ENCODE peak calls at places on chromosomes 12 and 14, in four cellular contexts. M is spleen, X is nephron progenitor cell, Q is Calu3. A is an unnamed sample.

GRCh38 chr12:45121224-45121623 is 70.3 kb upstream of the DBX2 start:
- DNase-seq in M (no peak), X (no peak), Q (no peak), A (no peak)

GRCh38 chr14:87628129-87628528 is 364.9 kb downstream of the GALC start:
- DNase-seq in X (peak), M (no peak), Q (no peak), A (peak)

GRCh38 chr12:124827588-124828184 is 36.0 kb downstream of the SCARB1 start:
- DNase-seq in M (no peak), Q (no peak), X (no peak), A (no peak)

GRCh38 chr14:77098470-77099353 is 654 bp downstream of the CIPC start:
- DNase-seq in X (no peak), Q (peak), M (no peak), A (no peak)

GRCh38 chr14:92471919-92472318 is 41.7 kb upstream of the RIN3 start:
- DNase-seq in M (no peak), Q (peak), X (no peak), A (no peak)

GRCh38 chr12:20599757-20600156 is 95.4 kb upstream of the SLCO1C1 start:
- DNase-seq in M (no peak), Q (no peak), X (no peak), A (no peak)

GRCh38 chr12:93773122-93773871 is 96.1 kb downstream of the CRADD start:
- DNase-seq in M (no peak), X (no peak), Q (no peak), A (no peak)

GRCh38 chr14:106808458-106808857 is 1282.1 kb downstream of the TMEM121 start:
- DNase-seq in M (no peak), Q (no peak), X (no peak), A (no peak)

GRCh38 chr14:41609704-41610183 is 3.1 kb downstream of the LRFN5 start:
- DNase-seq in Q (no peak), M (peak), X (peak), A (peak)

GRCh38 chr14:59337151-59337611 is 128.0 kb downstream of the GPR135 start:
- DNase-seq in X (no peak), Q (no peak), M (no peak), A (no peak)

GRCh38 chr14:52124791-52125661 is 56.2 kb upstream of the NID2 start:
- DNase-seq in Q (no peak), X (no peak), M (no peak), A (no peak)

GRCh38 chr12:57616383-57617101 is 5.3 kb downstream of the ARHGEF25 start:
- DNase-seq in Q (no peak), M (no peak), X (no peak), A (no peak)

GRCh38 chr12:15644700-15645099 is 144.5 kb downstream of the EPS8 start:
- DNase-seq in Q (no peak), X (no peak), M (no peak), A (no peak)

GRCh38 chr12:40171501-40171900 is 53.3 kb upstream of the LRRK2 start:
- DNase-seq in Q (no peak), M (no peak), X (no peak), A (no peak)

GRCh38 chr14:38646391-38646790 is 390.5 kb upstream of the CLEC14A start:
- DNase-seq in M (peak), X (no peak), Q (no peak), A (no peak)

GRCh38 chr14:54207075-54207474 is 189.7 kb upstream of the CDKN3 start:
- DNase-seq in X (no peak), M (no peak), Q (no peak), A (no peak)

GRCh38 chr12:116125981-116126566 is 151.4 kb downstream of the MED13L start:
- DNase-seq in M (no peak), Q (no peak), X (no peak), A (no peak)

GRCh38 chr12:125267114-125267513 is 201.9 kb downstream of the AACS start:
- DNase-seq in Q (no peak), M (no peak), X (no peak), A (no peak)

GRCh38 chr14:73759183-73759713 is 45.1 kb upstream of the PNMA1 start:
- DNase-seq in Q (peak), X (peak), M (peak), A (no peak)